ENCODE peak calls at places on chromosomes 16 and 17, in five cellular contexts. E, O, I, F and P are unnamed samples.
A peak's percentile ranks its signal among the peaks of the same experiment; 100 is the strongest.

GRCh38 chr17:39666231-39666600 is 1.1 kb downstream of the TCAP start:
- DNase-seq in I (no peak), F (no peak), O (no peak), E (no peak), P (no peak)

GRCh38 chr17:78351449-78352006 is 8.3 kb downstream of the SOCS3 start:
- DNase-seq in E (peak; percentile 94), O (no peak), F (no peak), I (no peak), P (no peak)

GRCh38 chr16:4699030-4699556 is 5.7 kb downstream of the NUDT16L1 start:
- DNase-seq in O (no peak), I (no peak), F (no peak), E (no peak), P (no peak)

GRCh38 chr17:80803451-80804428 is 187.9 kb upstream of the CHMP6 start:
- DNase-seq in I (no peak), E (no peak), O (no peak), F (no peak), P (no peak)

GRCh38 chr16:78659216-78659615 is 559.8 kb downstream of the WWOX start:
- DNase-seq in O (no peak), E (no peak), F (no peak), I (no peak), P (no peak)

GRCh38 chr16:60041671-60042070 is 1307.6 kb upstream of the GOT2 start:
- DNase-seq in I (no peak), F (no peak), E (no peak), O (no peak), P (no peak)

GRCh38 chr16:55569025-55569424 is 2.5 kb downstream of the CAPNS2 start:
- DNase-seq in F (no peak), I (no peak), E (no peak), O (no peak), P (no peak)

GRCh38 chr17:2082003-2082862 is 27.3 kb downstream of the HIC1 start:
- DNase-seq in O (no peak), I (no peak), E (no peak), F (no peak), P (no peak)

GRCh38 chr17:50768348-50768761 is 1.0 kb upstream of the ANKRD40CL start:
- DNase-seq in E (no peak), O (no peak), I (no peak), F (no peak), P (no peak)

GRCh38 chr17:77738666-77739531 is 219.6 kb upstream of the TNRC6C start:
- DNase-seq in E (peak; percentile 52), F (no peak), I (no peak), O (no peak), P (no peak)

GRCh38 chr16:28526201-28527099 is 12.3 kb downstream of the NUPR1 start:
- DNase-seq in I (no peak), F (no peak), O (no peak), E (no peak), P (no peak)

GRCh38 chr17:64442550-64442971 is 6.4 kb upstream of the MILR1 start:
- DNase-seq in F (no peak), E (no peak), I (no peak), O (no peak), P (no peak)

GRCh38 chr16:73095885-73096341 is 48.0 kb upstream of the ZFHX3 start:
- DNase-seq in I (no peak), F (no peak), E (no peak), O (no peak), P (no peak)

GRCh38 chr16:84605339-84605848 is 12.5 kb downstream of the COTL1 start:
- DNase-seq in E (no peak), O (no peak), I (no peak), F (no peak), P (no peak)

GRCh38 chr16:64920211-64920610 is 201.7 kb downstream of the CDH11 start:
- DNase-seq in O (no peak), I (no peak), E (no peak), F (no peak), P (no peak)

GRCh38 chr17:9875441-9875840 is 29.6 kb downstream of the RCVRN start:
- DNase-seq in E (no peak), I (no peak), F (no peak), O (no peak), P (no peak)

GRCh38 chr17:75950850-75951554 is 10.2 kb upstream of the FBF1 start:
- DNase-seq in F (no peak), O (no peak), E (no peak), I (no peak), P (no peak)

GRCh38 chr17:3039748-3040147 is 23.7 kb downstream of the OR1D5 start:
- DNase-seq in F (no peak), I (no peak), E (no peak), O (no peak), P (no peak)

GRCh38 chr16:69494993-69495392 is 70.6 kb downstream of the CYB5B start:
- DNase-seq in E (no peak), I (peak; percentile 16), F (no peak), O (no peak), P (no peak)

GRCh38 chr16:23424292-23424958 is 28.6 kb downstream of the COG7 start:
- DNase-seq in F (no peak), O (no peak), E (no peak), I (no peak), P (no peak)

GRCh38 chr16:75341934-75342811 is 90.7 kb upstream of the BCAR1 start:
- DNase-seq in E (no peak), O (no peak), F (no peak), I (no peak), P (no peak)

GRCh38 chr17:78383725-78384471 is 5.4 kb downstream of the PGS1 start:
- DNase-seq in O (no peak), F (no peak), E (no peak), I (no peak), P (no peak)

DNA sequence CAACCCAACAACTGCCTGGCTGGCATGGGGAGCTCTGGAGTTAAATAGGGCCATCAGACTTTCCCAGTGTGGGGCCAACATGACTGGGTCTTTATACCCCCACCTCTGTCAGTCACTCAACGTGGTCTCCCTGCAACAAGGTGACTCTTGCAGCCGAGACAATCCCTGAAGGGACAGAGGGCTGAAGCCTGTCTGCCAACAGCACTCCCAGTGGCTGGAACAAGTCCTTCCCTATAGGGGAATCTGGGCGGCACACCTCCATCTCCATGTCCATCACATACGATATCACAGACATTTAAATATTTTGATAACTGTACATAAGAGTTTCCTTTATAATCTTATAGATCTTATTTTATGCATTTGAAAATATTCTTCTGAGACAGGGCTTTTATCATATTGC is 4.8 kb upstream of the MAPT start:
- DNase-seq in F (no peak), I (no peak), E (no peak), O (no peak), P (no peak)
- TF ChIP-seq CTCF in F (no peak), I (peak; percentile 42), E (no peak), O (no peak), P (peak; percentile 47)

GRCh38 chr16:56792960-56793359 is 63.0 kb downstream of the NUP93 start:
- DNase-seq in F (no peak), E (no peak), I (no peak), O (no peak), P (no peak)

GRCh38 chr16:56793504-56793903 is 63.6 kb downstream of the NUP93 start:
- DNase-seq in F (no peak), I (no peak), E (no peak), O (no peak), P (no peak)

GRCh38 chr16:56788435-56788834 is 58.5 kb downstream of the NUP93 start:
- DNase-seq in F (no peak), E (no peak), O (no peak), I (no peak), P (no peak)

GRCh38 chr16:56787185-56787584 is 57.3 kb downstream of the NUP93 start:
- DNase-seq in O (no peak), F (no peak), I (no peak), E (no peak), P (no peak)

DNA sequence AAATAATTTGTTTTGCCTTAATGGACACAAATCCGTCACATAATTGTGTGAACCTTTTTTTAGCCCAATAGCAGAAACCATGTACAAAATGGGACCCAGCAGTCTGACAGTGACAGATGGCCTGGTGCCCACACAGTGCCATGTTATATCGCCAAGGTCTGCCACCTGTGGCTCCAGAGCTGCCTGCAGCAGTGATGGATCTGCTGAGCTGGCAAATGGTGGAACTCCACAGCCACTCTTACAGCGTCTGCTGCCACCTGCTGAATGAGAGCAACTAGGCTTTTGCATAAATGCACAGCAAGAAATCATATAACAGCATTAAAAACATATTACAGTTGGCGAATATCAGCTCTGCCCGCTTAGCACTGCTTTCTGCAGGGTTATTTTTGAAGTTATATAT is 59.4 kb downstream of the NUP93 start:
- DNase-seq in I (no peak), F (no peak), E (no peak), O (peak; percentile 14), P (no peak)
- TF ChIP-seq CTCF in I (no peak), F (no peak), E (no peak), O (no peak), P (no peak)

GRCh38 chr17:48907713-48908046 is 527 bp upstream of the UBE2Z start:
- DNase-seq in I (no peak), O (no peak), F (no peak), E (no peak), P (no peak)

GRCh38 chr17:48908853-48909394 is 717 bp downstream of the UBE2Z start:
- DNase-seq in O (peak; percentile 72), F (peak; percentile 75), E (peak; percentile 27), I (peak; percentile 86), P (peak; percentile 82)

GRCh38 chr17:48910370-48910769 is 2.2 kb downstream of the UBE2Z start:
- DNase-seq in O (no peak), F (no peak), I (no peak), E (no peak), P (no peak)

GRCh38 chr17:48909796-48910195 is 1.6 kb downstream of the UBE2Z start:
- DNase-seq in E (no peak), O (no peak), I (no peak), F (no peak), P (no peak)

GRCh38 chr17:48908047-48908843 is at the start of gene UBE2Z:
- DNase-seq in E (peak; percentile 87), I (peak; percentile 66), O (peak; percentile 85), F (peak; percentile 83), P (peak; percentile 78)
- TF ChIP-seq CTCF in E (no peak), I (no peak), O (no peak), F (no peak), P (peak; percentile 23)

DNA sequence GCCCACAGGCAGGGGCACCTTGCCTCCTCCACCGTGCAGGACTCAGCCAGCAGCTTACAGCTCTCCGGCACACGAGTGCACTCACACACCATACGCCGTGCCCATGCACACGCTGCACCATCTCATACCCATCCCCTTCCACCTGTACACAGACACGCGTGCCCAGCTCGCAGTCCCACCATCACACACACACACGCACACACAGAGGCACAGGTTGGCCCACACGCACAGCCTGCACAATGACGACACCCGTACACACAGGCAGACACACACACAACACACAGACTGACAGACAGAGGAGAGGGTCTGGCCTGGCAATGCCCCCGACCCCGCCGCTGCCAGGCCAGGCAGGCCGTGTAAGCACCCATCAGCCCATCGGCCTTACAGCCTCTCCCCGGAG is 12.1 kb downstream of the CASKIN1 start:
- DNase-seq in O (no peak), I (no peak), F (no peak), E (no peak), P (no peak)
- TF ChIP-seq CTCF in O (no peak), I (no peak), F (no peak), E (no peak), P (no peak)